ENCODE peak calls at places on chromosomes 2 and 18, in ten cellular contexts. Q is upper lobe of right lung, U is stomach, P is coronary artery, G is PC-9, H is SJSA1, N is heart left ventricle, X is esophagus squamous epithelium, E is A673, S is GM23338. Z is an unnamed sample.

GRCh38 chr18:79728931-79729586 is 49.5 kb downstream of the CTDP1 start:
- DNase-seq in Q (no peak), U (no peak), P (no peak), G (no peak), H (no peak), N (no peak), X (no peak), E (no peak), S (no peak), Z (no peak)

GRCh38 chr2:220463876-220464275 is 836.4 kb downstream of the SLC4A3 start:
- DNase-seq in Q (no peak), U (no peak), P (no peak), G (no peak), H (no peak), N (no peak), X (no peak), E (no peak), S (no peak), Z (no peak)

GRCh38 chr2:109226128-109226527 is 97.1 kb downstream of the SH3RF3 start:
- DNase-seq in Q (peak), U (no peak), P (no peak), G (no peak), H (no peak), N (no peak), X (no peak), E (no peak), S (no peak), Z (no peak)

GRCh38 chr2:3958969-3959368 is 255.6 kb downstream of the DCDC2C start:
- DNase-seq in Q (no peak), U (no peak), P (no peak), G (no peak), H (no peak), N (no peak), X (no peak), E (no peak), S (peak), Z (no peak)

GRCh38 chr2:63347361-63347760 is 240.9 kb downstream of the WDPCP start:
- DNase-seq in Q (no peak), U (no peak), P (no peak), G (no peak), H (no peak), N (no peak), X (no peak), E (no peak), S (no peak), Z (no peak)

GRCh38 chr2:16638941-16639340 is 26.7 kb downstream of the CYRIA start:
- DNase-seq in Q (no peak), U (no peak), P (no peak), G (peak), H (no peak), N (no peak), X (no peak), E (peak), S (no peak), Z (no peak)

GRCh38 chr2:20438334-20439192 is 8.3 kb upstream of the RHOB start:
- DNase-seq in Q (no peak), U (no peak), P (peak), G (peak), H (no peak), N (no peak), X (no peak), E (no peak), S (no peak), Z (peak)

GRCh38 chr2:1686784-1687105 is 57.6 kb downstream of the PXDN start:
- DNase-seq in Q (no peak), U (no peak), P (no peak), G (no peak), H (peak), N (no peak), X (no peak), E (no peak), S (no peak), Z (peak)

GRCh38 chr18:70047931-70048603 is 100.4 kb upstream of the CD226 start:
- DNase-seq in Q (no peak), U (no peak), P (no peak), G (no peak), H (no peak), N (no peak), X (no peak), E (no peak), S (no peak), Z (no peak)

GRCh38 chr2:159712929-159713575 is 746 bp downstream of the MARCHF7 start:
- DNase-seq in Q (no peak), U (no peak), P (no peak), G (no peak), H (no peak), N (no peak), X (no peak), E (no peak), S (peak), Z (no peak)

GRCh38 chr2:163732718-163733117 is 3.1 kb downstream of the FIGN start:
- DNase-seq in Q (no peak), U (no peak), P (no peak), G (no peak), H (no peak), N (no peak), X (no peak), E (no peak), S (no peak), Z (no peak)

GRCh38 chr2:231707625-231708049 is 688 bp upstream of the PTMA start:
- DNase-seq in Q (no peak), U (no peak), P (no peak), G (peak), H (no peak), N (no peak), X (peak), E (no peak), S (no peak), Z (no peak)

GRCh38 chr18:2368102-2368501 is 203.2 kb downstream of the METTL4 start:
- DNase-seq in Q (no peak), U (no peak), P (no peak), G (no peak), H (no peak), N (no peak), X (no peak), E (no peak), S (no peak), Z (no peak)

GRCh38 chr18:22813648-22814328 is 119.3 kb upstream of the RBBP8 start:
- DNase-seq in Q (no peak), U (no peak), P (no peak), G (peak), H (no peak), N (no peak), X (no peak), E (peak), S (peak), Z (no peak)

GRCh38 chr2:196987654-196988364 is 61.3 kb upstream of the PGAP1 start:
- DNase-seq in Q (no peak), U (no peak), P (no peak), G (peak), H (peak), N (peak), X (no peak), E (peak), S (peak), Z (no peak)

GRCh38 chr2:216583157-216583556 is 50.1 kb upstream of the IGFBP2 start:
- DNase-seq in Q (no peak), U (no peak), P (no peak), G (peak), H (no peak), N (no peak), X (no peak), E (no peak), S (no peak), Z (no peak)

GRCh38 chr2:23532311-23533013 is 147.5 kb downstream of the KLHL29 start:
- DNase-seq in Q (no peak), U (no peak), P (no peak), G (no peak), H (no peak), N (no peak), X (no peak), E (peak), S (no peak), Z (peak)

GRCh38 chr2:15840969-15841368 is 99.4 kb upstream of the MYCN start:
- DNase-seq in Q (no peak), U (no peak), P (no peak), G (no peak), H (no peak), N (no peak), X (no peak), E (no peak), S (no peak), Z (no peak)

GRCh38 chr2:48400553-48401179 is 129.3 kb upstream of the STON1 start:
- DNase-seq in Q (no peak), U (no peak), P (no peak), G (no peak), H (no peak), N (no peak), X (no peak), E (peak), S (no peak), Z (no peak)

GRCh38 chr18:35489913-35490490 is 7.8 kb downstream of the INO80C start:
- DNase-seq in Q (no peak), U (no peak), P (no peak), G (no peak), H (no peak), N (no peak), X (no peak), E (no peak), S (no peak), Z (no peak)

GRCh38 chr18:24837065-24837464 is 376.6 kb downstream of the HRH4 start:
- DNase-seq in Q (no peak), U (no peak), P (no peak), G (no peak), H (no peak), N (no peak), X (no peak), E (peak), S (no peak), Z (no peak)

GRCh38 chr2:240259201-240259923 is 118.9 kb upstream of the OTOS start:
- DNase-seq in Q (peak), U (no peak), P (peak), G (peak), H (no peak), N (peak), X (no peak), E (no peak), S (no peak), Z (peak)
- H3K27ac ChIP-seq in Q (peak), U (peak), P (peak), G (no peak), H (no peak), N (peak), X (peak), E (no peak), S (no peak), Z (peak)

GRCh38 chr2:156704612-156705011 is 268.4 kb downstream of the GPD2 start:
- DNase-seq in Q (no peak), U (no peak), P (no peak), G (no peak), H (no peak), N (peak), X (no peak), E (peak), S (no peak), Z (peak)
- H3K27ac ChIP-seq in Q (no peak), U (peak), P (no peak), G (no peak), H (no peak), N (no peak), X (no peak), E (no peak), S (no peak), Z (peak)

DNA sequence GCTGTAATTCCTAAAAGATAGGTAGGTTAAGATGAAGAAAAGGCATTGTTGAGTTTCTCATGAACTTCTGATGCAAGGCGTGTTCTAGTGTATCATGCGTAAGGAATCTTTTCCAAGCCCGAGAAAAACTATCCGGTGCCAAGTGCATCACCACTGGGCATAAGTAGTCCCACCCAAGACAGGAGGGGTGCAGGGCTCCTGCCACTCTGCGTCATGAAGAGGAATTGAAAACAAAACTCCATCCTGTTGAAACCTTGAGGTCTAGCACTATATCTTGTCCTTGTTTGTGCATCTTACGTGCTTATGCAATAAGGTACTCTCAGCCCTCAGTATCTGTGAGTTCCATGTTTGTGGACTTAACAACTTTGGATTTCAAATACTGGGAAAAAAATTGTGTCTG is 45.8 kb downstream of the RAB31 start:
- DNase-seq in Q (no peak), U (no peak), P (no peak), G (peak), H (no peak), N (no peak), X (no peak), E (no peak), S (no peak), Z (no peak)
- H3K27ac ChIP-seq in Q (no peak), U (no peak), P (no peak), G (no peak), H (no peak), N (no peak), X (no peak), E (no peak), S (no peak), Z (no peak)

DNA sequence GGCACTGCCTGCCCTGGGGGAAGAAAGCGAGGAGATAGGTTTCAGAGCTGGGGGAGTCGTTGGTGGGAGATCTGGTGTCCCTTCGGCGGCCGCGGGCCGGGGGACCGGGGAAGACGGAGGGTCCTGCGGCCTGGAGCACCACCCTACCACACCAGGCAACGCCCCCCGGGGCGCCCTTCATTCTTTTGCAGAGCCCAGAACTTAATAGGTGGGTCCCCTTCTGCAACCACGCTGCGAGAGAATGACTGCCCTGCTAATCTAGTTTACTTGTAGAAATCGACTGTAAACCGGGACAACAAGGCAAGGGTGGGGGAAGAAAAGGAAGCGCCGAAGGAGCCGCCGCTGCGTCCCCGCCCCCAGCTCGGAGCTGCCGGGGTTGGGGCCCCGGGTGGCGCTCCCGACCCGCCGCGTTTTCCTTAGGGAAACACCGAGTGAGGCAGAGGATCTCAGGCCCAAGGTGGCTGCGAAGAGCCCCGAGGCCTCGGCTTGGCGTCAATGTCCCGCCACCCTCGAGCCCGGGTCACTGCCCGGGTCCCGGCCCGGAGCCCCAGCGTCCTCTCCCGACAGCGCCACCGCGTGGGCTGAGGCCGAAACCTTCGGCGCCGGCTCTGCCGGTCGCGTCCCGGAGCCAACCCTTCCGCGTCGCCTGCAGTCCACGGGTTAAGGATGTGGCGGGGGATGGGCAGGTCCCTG is 5.4 kb upstream of the SATB2 start:
- DNase-seq in Q (peak), U (peak), P (no peak), G (no peak), H (peak), N (no peak), X (no peak), E (peak), S (peak), Z (peak)
- H3K27ac ChIP-seq in Q (no peak), U (no peak), P (no peak), G (no peak), H (peak), N (no peak), X (no peak), E (peak), S (no peak), Z (no peak)

DNA sequence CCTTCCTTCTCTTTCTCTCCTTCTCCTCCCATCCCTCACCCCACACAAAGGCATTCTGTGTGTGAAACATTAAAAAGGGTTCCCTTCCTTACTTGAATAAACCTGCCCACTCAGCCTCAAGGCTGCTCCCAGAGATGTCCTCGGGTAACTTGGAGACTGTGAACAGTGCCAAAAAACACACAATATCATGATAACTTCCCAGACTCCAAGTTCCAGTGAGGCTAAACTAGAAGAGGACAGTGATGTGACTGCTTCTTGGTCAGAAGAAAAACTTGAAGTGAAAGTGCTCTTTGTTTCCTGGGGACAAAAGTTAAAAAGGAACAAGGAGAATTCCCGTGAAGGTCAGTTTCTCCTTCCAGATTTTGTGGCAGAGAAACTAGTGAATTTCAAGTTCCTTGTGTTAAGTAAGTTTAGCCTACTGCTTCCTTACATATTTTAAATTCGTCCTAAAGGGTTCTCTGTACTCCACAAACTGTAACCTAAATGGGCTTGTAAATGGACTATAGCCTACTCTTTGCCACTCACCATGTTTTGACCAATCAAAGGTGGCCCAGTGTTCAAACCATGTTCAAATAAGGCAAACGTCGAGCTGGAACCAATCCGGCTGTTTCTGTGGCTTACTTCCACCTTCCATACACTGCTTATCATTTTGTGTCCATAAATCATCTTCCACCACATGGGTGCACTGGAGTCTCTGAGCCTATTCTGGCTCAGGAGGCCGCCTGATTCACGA is 20.5 kb downstream of the TPRKB start:
- DNase-seq in Q (no peak), U (no peak), P (no peak), G (no peak), H (no peak), N (no peak), X (no peak), E (no peak), S (no peak), Z (no peak)
- H3K27ac ChIP-seq in Q (peak), U (no peak), P (peak), G (no peak), H (no peak), N (no peak), X (no peak), E (no peak), S (no peak), Z (peak)

DNA sequence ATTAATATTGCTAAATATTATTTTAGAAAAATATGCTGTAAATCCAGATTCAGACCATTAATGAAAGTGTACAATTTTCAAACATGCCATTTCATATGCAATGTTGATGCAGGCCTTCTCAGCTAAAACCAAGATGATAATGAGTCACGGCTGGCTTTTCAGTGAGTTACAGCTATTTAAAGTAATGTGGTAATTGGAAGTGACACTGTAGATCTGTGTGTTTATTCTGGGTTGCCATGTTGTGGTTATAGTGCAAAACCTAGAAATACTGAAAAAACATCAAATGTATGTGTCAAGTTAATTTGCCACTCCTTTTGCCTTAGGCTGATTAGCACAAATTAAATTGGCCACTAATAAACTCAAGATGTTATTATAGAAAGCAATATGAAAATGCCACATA is 506.6 kb downstream of the ERBB4 start:
- DNase-seq in Q (no peak), U (no peak), P (no peak), G (no peak), H (no peak), N (no peak), X (no peak), E (peak), S (no peak), Z (no peak)
- H3K27ac ChIP-seq in Q (no peak), U (no peak), P (peak), G (no peak), H (peak), N (no peak), X (no peak), E (no peak), S (no peak), Z (no peak)

GRCh38 chr2:70073493-70073892 is 13.8 kb upstream of the PCBP1 start:
- DNase-seq in Q (no peak), U (no peak), P (no peak), G (no peak), H (no peak), N (no peak), X (no peak), E (no peak), S (no peak), Z (peak)

GRCh38 chr2:70070557-70071268 is 16.6 kb upstream of the PCBP1 start:
- DNase-seq in Q (no peak), U (peak), P (peak), G (peak), H (peak), N (peak), X (peak), E (peak), S (peak), Z (peak)

GRCh38 chr2:70068119-70068518 is 19.2 kb upstream of the PCBP1 start:
- DNase-seq in Q (no peak), U (no peak), P (no peak), G (no peak), H (no peak), N (no peak), X (no peak), E (no peak), S (no peak), Z (peak)

DNA sequence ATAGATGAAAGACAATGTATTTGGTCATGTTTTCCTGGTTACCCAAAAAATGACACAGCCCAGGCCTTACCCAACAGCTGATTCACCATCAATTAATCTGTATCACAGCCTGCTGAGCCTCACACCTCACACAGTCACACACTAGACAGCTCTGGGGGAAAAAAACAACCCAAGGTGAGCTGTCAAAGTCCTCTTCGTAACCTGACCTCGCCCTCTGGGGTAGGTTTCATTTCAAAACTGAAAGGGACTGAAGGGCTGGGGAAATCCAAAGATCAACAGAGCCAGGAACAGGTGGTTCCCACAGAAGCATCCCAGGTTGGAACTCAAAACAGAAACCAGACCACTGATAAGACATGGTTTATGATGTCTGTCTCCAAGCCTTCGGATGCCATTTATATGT is 18.2 kb upstream of the PCBP1 start:
- DNase-seq in Q (no peak), U (peak), P (no peak), G (peak), H (no peak), N (no peak), X (no peak), E (no peak), S (no peak), Z (peak)
- H3K27ac ChIP-seq in Q (peak), U (peak), P (peak), G (peak), H (no peak), N (no peak), X (peak), E (no peak), S (peak), Z (peak)

GRCh38 chr2:26162963-26163362 is 9.9 kb upstream of the GAREM2 start:
- DNase-seq in Q (peak), U (no peak), P (peak), G (no peak), H (no peak), N (no peak), X (no peak), E (no peak), S (no peak), Z (peak)

GRCh38 chr2:26161926-26162325 is 11.0 kb upstream of the GAREM2 start:
- DNase-seq in Q (peak), U (no peak), P (peak), G (no peak), H (no peak), N (no peak), X (no peak), E (no peak), S (no peak), Z (peak)

DNA sequence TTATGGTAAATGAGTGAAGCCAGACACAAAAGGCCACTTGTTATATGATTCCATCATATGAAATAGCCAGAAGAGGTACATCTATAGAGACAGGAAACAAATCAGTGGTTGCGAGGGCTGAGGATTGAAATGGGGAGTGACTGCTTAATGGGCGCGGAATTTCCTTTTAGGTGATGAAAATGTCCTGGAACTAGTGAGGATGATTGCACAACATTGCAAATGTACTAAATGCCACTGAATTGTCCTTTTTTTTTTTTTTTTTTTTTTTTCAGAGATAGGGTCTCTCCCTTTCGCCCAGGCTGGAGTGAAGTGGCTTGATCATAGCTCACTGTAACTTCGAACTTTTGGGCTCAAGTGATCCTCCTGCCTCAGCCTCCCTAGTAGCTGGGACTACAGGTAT is 15.3 kb upstream of the GAREM2 start:
- DNase-seq in Q (no peak), U (peak), P (no peak), G (no peak), H (no peak), N (no peak), X (no peak), E (no peak), S (no peak), Z (no peak)
- H3K27ac ChIP-seq in Q (no peak), U (no peak), P (no peak), G (no peak), H (no peak), N (no peak), X (no peak), E (no peak), S (no peak), Z (no peak)

Z was measured in sigmoid colon.